ENCODE peak calls at places on chromosome 14, in four cellular contexts. J is IMR-90, B is mesenchymal stem cell, L is H9. C is an unnamed sample.

GRCh38 chr14:24629521-24629920 is 4.5 kb downstream of the GZMB start:
- DNase-seq in J (no peak), L (no peak), B (no peak), C (no peak)

GRCh38 chr14:94821705-94822104 is 51.8 kb upstream of the GSC start:
- DNase-seq in L (no peak), J (no peak), B (no peak), C (no peak)

GRCh38 chr14:64213079-64213478 is 81.1 kb downstream of the ESR2 start:
- DNase-seq in J (peak), B (no peak), L (no peak), C (no peak)

GRCh38 chr14:67704484-67705089 is 2.9 kb downstream of the RDH12 start:
- DNase-seq in B (peak), J (peak), L (no peak), C (peak)

GRCh38 chr14:23354990-23355389 is 2.3 kb upstream of the SLC22A17 start:
- DNase-seq in B (no peak), J (no peak), L (no peak), C (no peak)

GRCh38 chr14:33588771-33589170 is 362.1 kb downstream of the EGLN3 start:
- DNase-seq in B (no peak), L (no peak), J (no peak), C (no peak)

GRCh38 chr14:43778956-43779639 is 728.0 kb downstream of the FSCB start:
- DNase-seq in J (no peak), B (no peak), L (no peak), C (no peak)

GRCh38 chr14:100673085-100673806 is 53.4 kb upstream of the DLK1 start:
- DNase-seq in J (no peak), B (no peak), L (peak), C (no peak)

GRCh38 chr14:21671371-21671770 is 2.2 kb downstream of the OR4E1 start:
- DNase-seq in B (no peak), J (no peak), L (no peak), C (no peak)

GRCh38 chr14:85584481-85584880 is 54.5 kb downstream of the FLRT2 start:
- DNase-seq in L (no peak), B (no peak), J (no peak), C (no peak)

DNA sequence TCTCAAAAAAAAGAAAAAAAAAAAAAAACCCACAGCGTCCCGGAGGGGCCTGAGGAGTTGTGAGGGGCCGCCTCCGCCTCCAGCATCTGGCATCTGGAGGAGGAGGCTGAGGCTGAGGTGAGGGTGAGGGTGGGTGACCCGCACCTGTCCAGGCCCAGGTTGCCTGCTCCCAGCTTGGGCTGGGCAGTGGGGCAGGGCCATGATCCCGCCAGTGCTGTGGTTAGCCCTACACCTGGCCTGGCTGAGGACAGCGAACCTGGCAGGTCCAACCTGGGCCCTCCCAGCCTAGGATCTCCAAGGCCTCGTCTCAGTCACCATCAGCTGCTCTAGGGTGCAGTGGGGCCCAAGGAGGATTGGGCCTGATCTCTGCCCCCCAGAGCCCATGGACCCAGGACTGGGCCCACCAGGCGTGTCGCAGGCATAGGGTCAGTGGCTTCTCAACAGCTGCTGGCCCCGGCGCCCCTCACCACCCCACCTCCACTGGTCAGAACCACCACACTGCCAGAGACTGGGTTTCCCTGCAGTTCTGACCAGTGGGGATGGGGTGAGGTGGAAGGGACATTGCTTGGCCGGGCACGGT is 36.3 kb upstream of the RCOR1 start:
- DNase-seq in J (no peak), B (no peak), L (no peak), C (no peak)
- H3K14ac ChIP-seq in J (no peak), B (no peak), L (no peak), C (no peak)

GRCh38 chr14:61493239-61493638 is 171.9 kb downstream of the PRKCH start:
- DNase-seq in L (no peak), J (peak), B (peak), C (no peak)
- H3K14ac ChIP-seq in L (no peak), J (peak), B (no peak), C (no peak)

GRCh38 chr14:89415139-89415538 is 1.9 kb downstream of the FOXN3 start:
- DNase-seq in L (no peak), B (no peak), J (no peak), C (no peak)

GRCh38 chr14:89417111-89417468 is at the start of gene FOXN3:
- DNase-seq in B (peak), L (peak), J (peak), C (peak)

GRCh38 chr14:89417469-89418225 is 614 bp upstream of the FOXN3 start:
- DNase-seq in J (peak), L (peak), B (peak), C (peak)

GRCh38 chr14:89418452-89418851 is 1.4 kb upstream of the FOXN3 start:
- DNase-seq in J (no peak), B (no peak), L (peak), C (no peak)

GRCh38 chr14:89416002-89416995 is 734 bp downstream of the FOXN3 start:
- DNase-seq in B (peak), J (peak), L (peak), C (peak)
- H3K14ac ChIP-seq in B (peak), J (peak), L (peak), C (peak)

GRCh38 chr14:96424104-96424989 is 32.4 kb downstream of the AK7 start:
- DNase-seq in B (peak), J (peak), L (no peak), C (peak)
- H3K14ac ChIP-seq in B (no peak), J (no peak), L (no peak), C (no peak)

GRCh38 chr14:101716956-101717662 is 44.4 kb upstream of the PPP2R5C start:
- DNase-seq in L (no peak), J (no peak), B (peak), C (no peak)
- H3K14ac ChIP-seq in L (no peak), J (no peak), B (no peak), C (no peak)

DNA sequence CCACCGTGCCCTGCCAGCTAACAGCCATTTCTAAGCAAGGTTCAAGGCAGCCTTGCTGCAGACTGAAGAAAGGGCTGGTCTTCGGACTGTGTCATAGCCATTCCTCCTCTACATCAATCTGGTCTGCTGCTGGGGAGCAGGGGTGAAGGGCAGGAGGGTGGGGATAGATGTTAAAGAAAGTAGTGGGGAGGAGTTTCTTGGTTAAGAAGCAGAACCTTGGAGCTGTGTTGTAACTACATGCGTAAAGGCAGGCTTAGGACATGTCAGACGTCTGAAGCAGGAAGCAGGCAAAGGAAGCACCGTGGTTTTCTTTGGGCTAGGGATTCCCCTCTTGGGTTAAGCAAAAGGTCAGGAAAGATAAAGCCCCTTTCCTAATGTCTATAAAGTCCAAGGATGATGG is 18.1 kb upstream of the NEK9 start:
- DNase-seq in L (no peak), B (peak), J (no peak), C (no peak)
- H3K14ac ChIP-seq in L (no peak), B (peak), J (no peak), C (no peak)

GRCh38 chr14:49732896-49733295 is 35.1 kb upstream of the KLHDC2 start:
- DNase-seq in L (no peak), J (no peak), B (no peak), C (no peak)
- H3K14ac ChIP-seq in L (no peak), J (no peak), B (no peak), C (no peak)